ENCODE peak calls at places on chromosomes 16 and 17, in four cellular contexts. Z is psoas muscle, B is fibroblast of lung, E is K562. K is an unnamed sample.

GRCh38 chr16:28531777-28532744 is 6.7 kb downstream of the NUPR1 start:
- DNase-seq in E (peak), Z (peak), B (no peak), K (peak)

GRCh38 chr16:78962457-78962929 is 638.0 kb downstream of the MAF start:
- DNase-seq in E (no peak), B (no peak), Z (no peak), K (no peak)

GRCh38 chr17:58375216-58375615 is 23.2 kb upstream of the SUPT4H1 start:
- DNase-seq in Z (no peak), E (no peak), B (no peak), K (no peak)

GRCh38 chr16:7405166-7405565 is 72.5 kb downstream of the RBFOX1 start:
- DNase-seq in B (no peak), E (peak), Z (peak), K (peak)

GRCh38 chr16:84321932-84322331 is 27.3 kb downstream of the WFDC1 start:
- DNase-seq in Z (no peak), E (no peak), B (no peak), K (no peak)

GRCh38 chr17:38339891-38340290 is 3.9 kb downstream of the GPR179 start:
- DNase-seq in B (peak), Z (no peak), E (no peak), K (no peak)

GRCh38 chr16:84062734-84063640 is 20.4 kb upstream of the SLC38A8 start:
- DNase-seq in E (peak), B (peak), Z (peak), K (peak)

GRCh38 chr16:66399930-66400329 is 27.2 kb upstream of the BEAN1 start:
- DNase-seq in Z (no peak), E (no peak), B (no peak), K (peak)

GRCh38 chr17:7081341-7082062 is 1.5 kb upstream of the CLEC10A start:
- DNase-seq in B (no peak), Z (no peak), E (no peak), K (no peak)

GRCh38 chr16:52953215-52953614 is 99.5 kb downstream of the CHD9NB start:
- DNase-seq in B (no peak), E (no peak), Z (no peak), K (no peak)

GRCh38 chr17:73827627-73828241 is 183.5 kb upstream of the SDK2 start:
- DNase-seq in B (no peak), Z (no peak), E (no peak), K (peak)

GRCh38 chr17:72030067-72030899 is 90.5 kb upstream of the SOX9 start:
- DNase-seq in Z (peak), B (peak), E (no peak), K (peak)

GRCh38 chr17:82800885-82801284 is 38.9 kb downstream of the ZNF750 start:
- DNase-seq in Z (no peak), E (no peak), B (no peak), K (no peak)

GRCh38 chr16:48526058-48526957 is 83.7 kb downstream of the N4BP1 start:
- DNase-seq in E (peak), B (peak), Z (no peak), K (no peak)

GRCh38 chr17:31740611-31741082 is 118.4 kb downstream of the COPRS start:
- DNase-seq in Z (no peak), B (peak), E (no peak), K (no peak)

GRCh38 chr17:78241277-78242023 is 10.0 kb downstream of the TMEM235 start:
- DNase-seq in E (peak), Z (no peak), B (peak), K (no peak)

GRCh38 chr17:37698132-37698615 is 46.7 kb downstream of the HNF1B start:
- DNase-seq in B (peak), Z (no peak), E (no peak), K (no peak)

GRCh38 chr17:77210331-77210730 is 69.6 kb downstream of the SEC14L1 start:
- DNase-seq in Z (no peak), E (no peak), B (no peak), K (no peak)

GRCh38 chr17:41760878-41761277 is 25.6 kb downstream of the JUP start:
- DNase-seq in Z (no peak), E (no peak), B (no peak), K (no peak)

GRCh38 chr17:45155029-45155428 is 6.6 kb upstream of the HEXIM2 start:
- DNase-seq in B (no peak), Z (no peak), E (no peak), K (no peak)

GRCh38 chr17:55833311-55833710 is 82.5 kb downstream of the PCTP start:
- DNase-seq in Z (no peak), B (peak), E (no peak), K (no peak)

GRCh38 chr17:17063546-17064122 is 21.4 kb downstream of the MPRIP start:
- DNase-seq in E (no peak), Z (peak), B (no peak), K (peak)

GRCh38 chr17:57574040-57574513 is 171.0 kb downstream of the CCDC182 start:
- DNase-seq in E (no peak), Z (peak), B (peak), K (peak)

GRCh38 chr17:74452841-74453661 is 13.4 kb upstream of the CD300A start:
- DNase-seq in E (no peak), Z (no peak), B (no peak), K (no peak)

GRCh38 chr17:42596386-42596785 is 12.8 kb downstream of the RETREG3 start:
- DNase-seq in Z (no peak), B (no peak), E (no peak), K (no peak)

GRCh38 chr16:57791156-57791902 is 11.0 kb downstream of the KIFC3 start:
- DNase-seq in E (no peak), B (no peak), Z (peak), K (peak)

GRCh38 chr17:68450801-68451200 is 6.5 kb downstream of the WIPI1 start:
- DNase-seq in Z (no peak), B (no peak), E (no peak), K (no peak)

GRCh38 chr17:39063681-39064069 is 87.8 kb downstream of the PLXDC1 start:
- DNase-seq in B (peak), E (no peak), Z (no peak), K (no peak)

GRCh38 chr17:59508999-59509398 is 56.4 kb upstream of the DHX40 start:
- DNase-seq in Z (no peak), E (no peak), B (no peak), K (no peak)

GRCh38 chr17:82358467-82359350 is at the start of gene TEX19:
- DNase-seq in Z (no peak), B (no peak), E (peak), K (no peak)

GRCh38 chr17:39920218-39921210 is 2.1 kb upstream of the GSDMB start:
- DNase-seq in Z (no peak), B (no peak), E (no peak), K (no peak)

GRCh38 chr17:69719474-69720048 is 305.1 kb downstream of the MAP2K6 start:
- DNase-seq in Z (no peak), B (no peak), E (no peak), K (no peak)

GRCh38 chr17:76275382-76276068 is 10.4 kb downstream of the UBALD2 start:
- DNase-seq in Z (no peak), E (no peak), B (no peak), K (no peak)

GRCh38 chr16:14309001-14309886 is 238.1 kb downstream of the MRTFB start:
- DNase-seq in E (no peak), B (peak), Z (no peak), K (no peak)

GRCh38 chr17:60971515-60972369 is 294.1 kb downstream of the BCAS3 start:
- DNase-seq in B (peak), Z (no peak), E (peak), K (no peak)

GRCh38 chr17:51154176-51154575 is 817 bp downstream of the NME1 start:
- DNase-seq in B (no peak), Z (no peak), E (peak), K (no peak)

DNA sequence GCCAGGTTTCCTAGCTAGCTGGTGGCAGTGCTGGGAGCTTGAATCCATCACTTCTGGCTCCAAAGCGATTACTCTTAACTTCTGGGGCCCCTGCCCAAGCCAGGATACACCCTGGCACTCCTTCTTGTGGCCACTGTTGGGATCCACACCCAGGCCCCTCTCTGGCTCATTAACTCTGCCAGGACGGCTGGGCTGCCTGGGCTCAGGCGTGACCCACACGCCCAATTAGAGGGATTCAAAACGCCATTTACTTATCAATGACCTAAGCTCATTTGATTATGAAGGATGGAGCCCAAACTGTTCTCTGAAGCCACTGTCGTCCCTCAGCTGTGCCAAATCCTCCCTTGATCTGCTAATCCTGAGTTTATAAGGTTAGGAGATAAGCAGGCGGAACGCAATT is 79.7 kb upstream of the BRD7 start:
- DNase-seq in E (no peak), Z (no peak), B (no peak), K (no peak)
- TF ChIP-seq CTCF in E (peak), Z (no peak), B (no peak), K (no peak)

GRCh38 chr17:80742581-80743180 is 198.0 kb downstream of the RPTOR start:
- DNase-seq in Z (no peak), B (no peak), E (no peak), K (no peak)

GRCh38 chr17:80742091-80742490 is 197.5 kb downstream of the RPTOR start:
- DNase-seq in E (no peak), Z (no peak), B (no peak), K (no peak)

GRCh38 chr17:80738987-80739730 is 194.5 kb downstream of the RPTOR start:
- DNase-seq in B (no peak), E (no peak), Z (no peak), K (no peak)

GRCh38 chr17:80746262-80746935 is 201.8 kb downstream of the RPTOR start:
- DNase-seq in B (no peak), E (no peak), Z (no peak), K (no peak)

GRCh38 chr17:80743181-80743771 is 198.6 kb downstream of the RPTOR start:
- DNase-seq in E (no peak), B (peak), Z (peak), K (no peak)
- H3K4me3 ChIP-seq in E (no peak), B (no peak), Z (peak), K (no peak)

GRCh38 chr16:80971814-80972213 is 34.9 kb downstream of the CMC2 start:
- DNase-seq in Z (no peak), E (no peak), B (no peak), K (no peak)

GRCh38 chr16:80972611-80973010 is 34.1 kb downstream of the CMC2 start:
- DNase-seq in Z (no peak), E (no peak), B (no peak), K (no peak)

GRCh38 chr16:80976946-80977345 is 29.7 kb downstream of the CMC2 start:
- DNase-seq in B (no peak), E (no peak), Z (no peak), K (no peak)

GRCh38 chr16:80973991-80974390 is 32.7 kb downstream of the CMC2 start:
- DNase-seq in B (no peak), E (no peak), Z (no peak), K (no peak)

DNA sequence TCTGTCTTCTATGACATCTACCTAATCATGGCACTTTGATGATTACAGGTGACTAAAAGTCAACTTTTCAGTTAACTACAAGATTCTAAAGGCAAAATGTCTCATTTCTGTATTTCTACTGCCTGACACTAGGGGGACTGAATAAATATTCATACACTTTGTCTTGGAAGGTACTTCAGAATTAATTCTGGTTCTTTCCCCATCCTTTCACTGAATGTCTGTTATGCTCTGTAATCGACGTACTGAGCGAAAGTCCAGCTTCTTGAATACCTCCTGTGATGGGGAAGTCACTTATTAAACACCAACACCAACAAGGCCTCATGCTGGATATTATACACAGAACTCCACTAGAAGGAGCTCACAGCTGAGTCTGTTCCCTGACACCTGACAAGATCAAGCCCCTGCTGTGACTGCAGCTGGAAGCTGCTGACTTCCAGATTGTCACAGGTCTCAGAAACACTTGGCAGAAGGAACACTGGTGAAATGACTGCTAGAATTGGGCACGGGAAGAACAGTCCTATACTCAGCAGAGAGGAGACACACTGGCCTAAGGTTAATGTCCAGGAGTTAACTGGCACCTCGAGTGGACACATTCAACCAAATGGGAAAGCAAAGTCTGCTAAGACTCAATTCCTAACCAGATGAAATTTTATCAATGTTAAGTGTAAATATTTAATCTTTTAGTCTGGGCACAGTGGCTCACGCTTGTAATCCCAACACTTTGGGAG is 31.9 kb downstream of the CMC2 start:
- DNase-seq in E (no peak), B (no peak), Z (no peak), K (no peak)
- TF ChIP-seq CTCF in E (peak), B (peak), Z (no peak), K (no peak)

GRCh38 chr16:73193464-73193863 is 145.5 kb upstream of the ZFHX3 start:
- DNase-seq in Z (no peak), B (no peak), E (no peak), K (no peak)

GRCh38 chr16:73202176-73202729 is 154.3 kb upstream of the ZFHX3 start:
- DNase-seq in B (peak), Z (peak), E (no peak), K (no peak)

GRCh38 chr16:73199214-73199613 is 151.3 kb upstream of the ZFHX3 start:
- DNase-seq in Z (no peak), B (no peak), E (no peak), K (no peak)

GRCh38 chr16:73196670-73197069 is 148.7 kb upstream of the ZFHX3 start:
- DNase-seq in E (peak), B (peak), Z (peak), K (peak)

GRCh38 chr16:73197598-73197997 is 149.7 kb upstream of the ZFHX3 start:
- DNase-seq in Z (no peak), E (no peak), B (no peak), K (no peak)
- H3K4me3 ChIP-seq in Z (no peak), E (no peak), B (no peak), K (no peak)

DNA sequence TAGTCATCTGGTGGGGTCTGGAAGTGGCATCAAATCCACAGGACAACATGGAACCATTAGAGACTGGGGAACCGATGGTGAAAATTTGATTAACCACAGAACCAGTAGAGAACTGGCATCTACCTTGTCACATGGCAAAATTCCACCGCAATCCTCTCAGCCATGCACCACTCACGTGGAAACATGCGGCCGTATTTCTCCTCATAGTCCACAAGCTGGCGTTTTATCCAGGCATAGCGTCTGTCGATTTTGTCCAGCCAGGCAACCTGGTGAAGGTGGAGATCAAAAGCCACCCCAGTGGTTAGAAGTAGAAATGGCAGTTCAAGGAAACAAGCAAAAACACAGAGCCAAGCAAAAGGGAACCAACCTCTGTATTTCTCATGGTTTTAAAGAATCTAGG is 87.6 kb downstream of the VPS53 start:
- DNase-seq in E (no peak), Z (no peak), B (no peak), K (no peak)
- TF ChIP-seq CTCF in E (no peak), Z (no peak), B (no peak), K (no peak)

GRCh38 chr16:30369938-30370443 is 303 bp downstream of the TBC1D10B start:
- DNase-seq in Z (no peak), B (no peak), E (no peak), K (no peak)

GRCh38 chr16:30372037-30372712 is 1.9 kb upstream of the TBC1D10B start:
- DNase-seq in B (no peak), Z (no peak), E (no peak), K (no peak)

GRCh38 chr16:30370444-30371247 is at the start of gene TBC1D10B:
- DNase-seq in E (peak), B (peak), Z (peak), K (peak)

GRCh38 chr16:30372725-30373124 is 1.9 kb upstream of the MYL11 start:
- DNase-seq in B (no peak), E (no peak), Z (no peak), K (no peak)

DNA sequence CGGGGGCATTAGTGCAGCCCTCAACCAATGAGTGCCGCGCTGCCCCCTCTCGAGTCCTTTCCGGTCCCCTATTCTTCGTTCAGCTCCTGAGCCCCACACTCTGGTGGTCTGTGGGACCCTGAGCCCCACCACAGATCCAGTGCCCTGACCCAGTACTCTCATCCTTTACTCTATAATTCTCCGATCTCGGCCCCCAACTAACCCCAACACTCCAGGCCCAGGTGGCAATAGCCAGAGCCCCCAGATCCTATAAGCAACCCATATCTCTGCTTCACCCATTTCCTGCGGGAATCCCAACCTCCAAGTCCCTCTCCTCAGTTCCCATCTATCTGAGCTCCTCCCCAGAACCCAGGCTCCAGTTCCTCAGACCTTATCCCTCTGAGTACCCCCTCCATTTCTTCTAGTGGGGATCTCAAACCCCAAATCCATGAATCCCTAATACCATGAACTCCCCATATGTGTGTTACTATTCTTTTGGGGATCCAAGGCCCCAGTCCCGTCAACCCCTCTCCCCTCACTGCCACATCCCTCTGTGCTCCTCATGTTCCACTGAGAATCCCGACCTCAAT is 1.0 kb upstream of the TBC1D10B start:
- DNase-seq in E (no peak), Z (no peak), B (no peak), K (no peak)
- H3K4me3 ChIP-seq in E (peak), Z (peak), B (peak), K (no peak)

DNA sequence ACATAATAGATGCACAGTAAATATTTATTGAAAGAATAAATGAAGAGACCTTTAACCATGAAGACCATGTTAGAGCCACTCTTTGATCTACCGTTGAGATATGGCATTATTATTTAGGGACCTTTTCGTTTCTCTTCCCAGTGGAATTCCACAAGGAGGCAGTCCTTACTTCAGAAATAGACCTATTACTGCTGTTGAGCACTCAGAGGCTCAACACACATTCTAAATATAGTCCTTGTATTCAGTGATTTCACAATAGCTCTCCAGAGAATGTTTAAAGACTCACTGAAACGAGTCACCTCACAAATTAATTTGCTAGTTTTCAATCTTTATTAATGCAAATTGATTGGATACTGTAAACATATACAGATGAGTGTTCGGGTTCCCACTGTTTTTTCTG is 603.8 kb downstream of the CDH8 start:
- DNase-seq in B (peak), E (no peak), Z (no peak), K (no peak)
- TF ChIP-seq CTCF in B (no peak), E (no peak), Z (no peak), K (peak)

GRCh38 chr17:12985431-12986285 is 32.2 kb downstream of the ELAC2 start:
- DNase-seq in E (no peak), B (peak), Z (no peak), K (peak)

GRCh38 chr17:12979826-12980500 is 37.9 kb downstream of the ELAC2 start:
- DNase-seq in B (peak), E (no peak), Z (no peak), K (no peak)

GRCh38 chr17:12982224-12982623 is 35.6 kb downstream of the ELAC2 start:
- DNase-seq in Z (no peak), E (no peak), B (no peak), K (no peak)

GRCh38 chr17:12987120-12987519 is 30.7 kb downstream of the ELAC2 start:
- DNase-seq in Z (no peak), B (no peak), E (no peak), K (no peak)

GRCh38 chr17:12983986-12984932 is 33.6 kb downstream of the ELAC2 start:
- DNase-seq in E (no peak), Z (peak), B (peak), K (peak)
- H3K4me3 ChIP-seq in E (no peak), Z (peak), B (peak), K (no peak)